ENCODE peak calls at places on chromosomes 2 and 18, in five cellular contexts. X, G, F, A and W are unnamed samples.

GRCh38 chr18:55396267-55396905 is 191.6 kb downstream of the TCF4 start:
- DNase-seq in F (no peak), A (no peak), G (no peak), X (no peak), W (no peak)

GRCh38 chr18:8423051-8423558 is 186.1 kb upstream of the RAB12 start:
- DNase-seq in X (no peak), G (peak; percentile 75), F (peak; percentile 63), A (peak; percentile 30), W (no peak)

GRCh38 chr2:63788070-63788469 is 53.6 kb upstream of the UGP2 start:
- DNase-seq in X (no peak), G (peak; percentile 92), F (no peak), A (peak; percentile 81), W (no peak)

GRCh38 chr2:158457826-158458616 is 1.3 kb downstream of the PKP4 start:
- DNase-seq in F (peak; percentile 89), A (peak; percentile 52), X (peak; percentile 91), G (peak; percentile 59), W (peak; percentile 87)

GRCh38 chr2:96470089-96470488 is 35.1 kb downstream of the NEURL3 start:
- DNase-seq in X (no peak), F (no peak), A (no peak), G (no peak), W (no peak)

GRCh38 chr2:32424739-32425138 is 67.9 kb downstream of the BIRC6 start:
- DNase-seq in X (no peak), G (no peak), A (no peak), F (peak; percentile 66), W (no peak)

GRCh38 chr2:210459925-210460862 is 16.4 kb downstream of the LANCL1 start:
- DNase-seq in G (no peak), A (no peak), F (no peak), X (no peak), W (no peak)

GRCh38 chr18:28204154-28204553 is 27.2 kb upstream of the CDH2 start:
- DNase-seq in A (peak; percentile 78), F (peak; percentile 88), G (peak; percentile 96), X (no peak), W (peak; percentile 7)

GRCh38 chr2:215831296-215831913 is 181.9 kb downstream of the MREG start:
- DNase-seq in A (no peak), F (peak; percentile 32), X (no peak), G (peak; percentile 55), W (no peak)

GRCh38 chr2:116754371-116755101 is 1060.0 kb upstream of the DDX18 start:
- DNase-seq in A (no peak), G (no peak), X (peak; percentile 18), F (peak; percentile 3), W (peak; percentile 60)

GRCh38 chr2:219059725-219060682 is 717 bp downstream of the IHH start:
- DNase-seq in X (peak; percentile 48), A (no peak), G (no peak), F (peak; percentile 35), W (peak; percentile 40)

GRCh38 chr2:6471419-6471818 is 394.3 kb downstream of the CMPK2 start:
- DNase-seq in F (no peak), A (no peak), X (no peak), G (no peak), W (no peak)

GRCh38 chr2:42545714-42546390 is 22.6 kb upstream of the MTA3 start:
- DNase-seq in X (no peak), F (no peak), A (no peak), G (no peak), W (peak; percentile 69)

GRCh38 chr2:114769110-114769509 is 326.7 kb downstream of the DPP10 start:
- DNase-seq in G (no peak), F (no peak), X (no peak), A (no peak), W (no peak)

GRCh38 chr2:317501-318424 is 29.9 kb upstream of the ALKAL2 start:
- DNase-seq in X (peak; percentile 48), F (peak; percentile 36), A (no peak), G (peak; percentile 36), W (peak; percentile 39)

GRCh38 chr2:17821080-17821479 is 4.8 kb downstream of the MSGN1 start:
- DNase-seq in A (no peak), F (no peak), X (no peak), G (no peak), W (no peak)

GRCh38 chr2:5725794-5726463 is 33.7 kb downstream of the SOX11 start:
- DNase-seq in G (no peak), X (peak; percentile 65), F (peak; percentile 82), A (no peak), W (peak; percentile 80)

GRCh38 chr2:172214252-172214651 is 111.6 kb upstream of the DLX2 start:
- DNase-seq in F (no peak), X (no peak), G (no peak), A (no peak), W (no peak)

GRCh38 chr18:27942706-27943105 is 234.2 kb downstream of the CDH2 start:
- DNase-seq in X (no peak), A (no peak), G (peak; percentile 59), F (peak; percentile 78), W (no peak)